ENCODE peak calls at places on chromosomes 3 and 15, in four cellular contexts. One of them, this sample, is unnamed.

GRCh38 chr15:87575896-87576295 is 680.6 kb downstream of the NTRK3 start:
- DNase-seq in fibroblast of pulmonary artery: no peak
- DNase-seq in endodermal cell: no peak
- DNase-seq in left ventricle myocardium inferior: no peak
- DNase-seq in this sample: no peak

GRCh38 chr15:88031461-88031860 is 225.1 kb downstream of the NTRK3 start:
- DNase-seq in fibroblast of pulmonary artery: no peak
- DNase-seq in endodermal cell: no peak
- DNase-seq in left ventricle myocardium inferior: no peak
- DNase-seq in this sample: no peak

GRCh38 chr3:196914866-196915265 is 27.5 kb downstream of the NCBP2 start:
- DNase-seq in fibroblast of pulmonary artery: no peak
- DNase-seq in endodermal cell: peak
- DNase-seq in left ventricle myocardium inferior: no peak
- DNase-seq in this sample: no peak

GRCh38 chr15:60591491-60592385 is 112.8 kb upstream of the ICE2 start:
- DNase-seq in fibroblast of pulmonary artery: no peak
- DNase-seq in endodermal cell: peak
- DNase-seq in left ventricle myocardium inferior: peak
- DNase-seq in this sample: peak

GRCh38 chr3:127456471-127457093 is 134.0 kb downstream of the TPRA1 start:
- DNase-seq in fibroblast of pulmonary artery: peak
- DNase-seq in endodermal cell: peak
- DNase-seq in left ventricle myocardium inferior: no peak
- DNase-seq in this sample: no peak

GRCh38 chr15:56468271-56468912 is 3.5 kb upstream of the MNS1 start:
- DNase-seq in fibroblast of pulmonary artery: peak
- DNase-seq in endodermal cell: no peak
- DNase-seq in left ventricle myocardium inferior: no peak
- DNase-seq in this sample: peak

GRCh38 chr15:77035584-77035983 is 35.3 kb downstream of the TSPAN3 start:
- DNase-seq in fibroblast of pulmonary artery: no peak
- DNase-seq in endodermal cell: no peak
- DNase-seq in left ventricle myocardium inferior: no peak
- DNase-seq in this sample: no peak

GRCh38 chr3:189563841-189564563 is 67.2 kb upstream of the TP63 start:
- DNase-seq in fibroblast of pulmonary artery: peak
- DNase-seq in endodermal cell: no peak
- DNase-seq in left ventricle myocardium inferior: no peak
- DNase-seq in this sample: peak

GRCh38 chr3:72169120-72169519 is 384.2 kb upstream of the PROK2 start:
- DNase-seq in fibroblast of pulmonary artery: no peak
- DNase-seq in endodermal cell: no peak
- DNase-seq in left ventricle myocardium inferior: no peak
- DNase-seq in this sample: no peak

GRCh38 chr15:48494646-48495045 is 150.9 kb downstream of the FBN1 start:
- DNase-seq in fibroblast of pulmonary artery: no peak
- DNase-seq in endodermal cell: no peak
- DNase-seq in left ventricle myocardium inferior: no peak
- DNase-seq in this sample: no peak

GRCh38 chr3:189122526-189123205 is 49.1 kb upstream of the TPRG1 start:
- DNase-seq in fibroblast of pulmonary artery: no peak
- DNase-seq in endodermal cell: no peak
- DNase-seq in left ventricle myocardium inferior: no peak
- DNase-seq in this sample: no peak

GRCh38 chr3:98599647-98600411 is 6.4 kb upstream of the CPOX start:
- DNase-seq in fibroblast of pulmonary artery: peak
- DNase-seq in endodermal cell: no peak
- DNase-seq in left ventricle myocardium inferior: no peak
- DNase-seq in this sample: no peak

GRCh38 chr3:10395671-10396070 is 74.8 kb upstream of the SEC13 start:
- DNase-seq in fibroblast of pulmonary artery: no peak
- DNase-seq in endodermal cell: no peak
- DNase-seq in left ventricle myocardium inferior: no peak
- DNase-seq in this sample: no peak

GRCh38 chr15:74651251-74651741 is 35.7 kb downstream of the CLK3 start:
- DNase-seq in fibroblast of pulmonary artery: peak
- DNase-seq in endodermal cell: no peak
- DNase-seq in left ventricle myocardium inferior: no peak
- DNase-seq in this sample: no peak

GRCh38 chr3:132669256-132669777 is 9.2 kb downstream of the UBA5 start:
- DNase-seq in fibroblast of pulmonary artery: peak
- DNase-seq in endodermal cell: no peak
- DNase-seq in left ventricle myocardium inferior: no peak
- DNase-seq in this sample: no peak

GRCh38 chr15:60124460-60125070 is 120.5 kb downstream of the FOXB1 start:
- DNase-seq in fibroblast of pulmonary artery: no peak
- DNase-seq in endodermal cell: no peak
- DNase-seq in left ventricle myocardium inferior: no peak
- DNase-seq in this sample: no peak

GRCh38 chr3:127911421-127911931 is 3.6 kb upstream of the KBTBD12 start:
- DNase-seq in fibroblast of pulmonary artery: no peak
- DNase-seq in endodermal cell: no peak
- DNase-seq in left ventricle myocardium inferior: no peak
- DNase-seq in this sample: no peak

GRCh38 chr3:114519415-114519814 is 225.6 kb downstream of the TIGIT start:
- DNase-seq in fibroblast of pulmonary artery: peak
- DNase-seq in endodermal cell: peak
- DNase-seq in left ventricle myocardium inferior: no peak
- DNase-seq in this sample: no peak

GRCh38 chr15:62989366-62990055 is 53.0 kb upstream of the TPM1 start:
- DNase-seq in fibroblast of pulmonary artery: peak
- DNase-seq in endodermal cell: no peak
- DNase-seq in left ventricle myocardium inferior: no peak
- DNase-seq in this sample: no peak

GRCh38 chr3:48240711-48241491 is at the start of gene ZNF589:
- DNase-seq in fibroblast of pulmonary artery: peak
- DNase-seq in endodermal cell: peak
- DNase-seq in left ventricle myocardium inferior: peak
- DNase-seq in this sample: peak

GRCh38 chr3:50533346-50533745 is 29.9 kb upstream of the CACNA2D2 start:
- DNase-seq in fibroblast of pulmonary artery: no peak
- DNase-seq in endodermal cell: no peak
- DNase-seq in left ventricle myocardium inferior: no peak
- DNase-seq in this sample: no peak

GRCh38 chr3:38015485-38015884 is 14.0 kb downstream of the PLCD1 start:
- DNase-seq in fibroblast of pulmonary artery: no peak
- DNase-seq in endodermal cell: no peak
- DNase-seq in left ventricle myocardium inferior: no peak
- DNase-seq in this sample: no peak

GRCh38 chr3:11389570-11390268 is 117.5 kb downstream of the ATG7 start:
- DNase-seq in fibroblast of pulmonary artery: peak
- DNase-seq in endodermal cell: no peak
- DNase-seq in left ventricle myocardium inferior: no peak
- DNase-seq in this sample: no peak

GRCh38 chr15:68674975-68675374 is 96.2 kb downstream of the CORO2B start:
- DNase-seq in fibroblast of pulmonary artery: peak
- DNase-seq in endodermal cell: peak
- DNase-seq in left ventricle myocardium inferior: no peak
- DNase-seq in this sample: peak

DNA sequence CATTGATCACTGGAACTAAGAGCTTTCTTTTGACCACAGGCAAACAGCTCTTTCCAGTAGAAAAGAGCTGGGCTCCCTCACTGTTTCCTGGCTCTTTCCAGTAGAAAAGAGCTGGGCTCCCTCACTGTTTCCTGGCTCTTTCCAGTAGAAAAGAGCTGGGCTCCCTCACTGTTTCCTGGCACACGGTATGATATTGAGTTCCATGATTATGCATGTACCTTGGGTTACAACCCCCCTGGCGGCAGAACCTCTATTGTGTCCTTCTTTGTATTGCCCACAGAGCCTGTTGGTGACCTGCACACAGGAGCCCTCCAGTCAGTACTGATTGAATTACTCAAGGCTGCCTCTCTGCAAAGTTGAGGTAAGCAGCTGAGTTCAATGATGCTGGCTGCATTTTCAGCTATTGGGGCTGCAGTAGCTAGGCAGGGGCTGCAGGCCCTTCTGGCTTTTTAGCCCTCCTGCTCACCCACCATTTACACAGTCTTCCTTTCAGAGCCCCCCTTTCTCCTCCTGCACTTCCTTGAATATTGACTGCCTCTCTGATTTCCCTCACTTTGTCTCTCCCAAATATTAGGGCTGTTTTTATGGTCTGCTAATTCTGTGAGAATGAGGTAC is 10.2 kb downstream of the ACKR2 start:
- DNase-seq in fibroblast of pulmonary artery: no peak
- DNase-seq in endodermal cell: peak
- DNase-seq in left ventricle myocardium inferior: no peak
- DNase-seq in this sample: no peak
- TF ChIP-seq CTCF in fibroblast of pulmonary artery: no peak
- TF ChIP-seq CTCF in endodermal cell: peak
- TF ChIP-seq CTCF in left ventricle myocardium inferior: no peak
- TF ChIP-seq CTCF in this sample: no peak

GRCh38 chr3:194140520-194141414 is 4.8 kb downstream of the HES1 start:
- DNase-seq in fibroblast of pulmonary artery: peak
- DNase-seq in endodermal cell: peak
- DNase-seq in left ventricle myocardium inferior: peak
- DNase-seq in this sample: peak
- TF ChIP-seq CTCF in fibroblast of pulmonary artery: no peak
- TF ChIP-seq CTCF in endodermal cell: no peak
- TF ChIP-seq CTCF in left ventricle myocardium inferior: no peak
- TF ChIP-seq CTCF in this sample: no peak

GRCh38 chr3:15797600-15798303 is at the start of gene ANKRD28:
- DNase-seq in fibroblast of pulmonary artery: peak
- DNase-seq in endodermal cell: peak
- DNase-seq in left ventricle myocardium inferior: no peak
- DNase-seq in this sample: no peak
- TF ChIP-seq CTCF in fibroblast of pulmonary artery: peak
- TF ChIP-seq CTCF in endodermal cell: peak
- TF ChIP-seq CTCF in left ventricle myocardium inferior: peak
- TF ChIP-seq CTCF in this sample: peak

DNA sequence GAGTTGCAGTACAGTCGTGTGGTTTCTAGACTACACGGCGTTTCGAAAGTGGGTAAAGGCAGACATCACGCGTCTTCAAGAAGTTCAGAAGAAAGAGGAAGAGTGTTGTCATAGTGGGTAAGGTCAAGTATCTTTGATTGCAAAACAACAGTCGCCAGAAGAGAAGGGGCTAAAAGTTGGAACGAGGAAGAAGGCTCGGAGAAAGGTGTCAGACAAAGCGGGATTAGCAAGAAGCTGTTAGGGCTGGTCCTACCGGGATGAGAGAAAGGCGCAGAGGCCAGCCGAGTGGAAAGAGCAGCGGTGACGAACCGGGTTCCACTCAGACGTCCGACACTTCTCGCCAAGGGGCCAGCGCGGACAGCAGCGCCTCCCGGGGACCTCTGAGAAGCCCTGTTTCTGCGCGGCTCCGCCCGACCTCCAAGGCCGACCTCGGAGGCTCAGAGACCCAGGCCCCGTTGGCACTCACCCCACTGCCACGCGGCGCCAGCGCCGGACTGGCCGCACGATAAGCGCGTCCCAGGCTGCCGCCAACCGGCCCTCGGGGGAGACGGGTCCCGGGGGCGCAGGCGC is 480 bp downstream of the ADPGK start:
- DNase-seq in fibroblast of pulmonary artery: peak
- DNase-seq in endodermal cell: peak
- DNase-seq in left ventricle myocardium inferior: peak
- DNase-seq in this sample: peak
- TF ChIP-seq CTCF in fibroblast of pulmonary artery: no peak
- TF ChIP-seq CTCF in endodermal cell: no peak
- TF ChIP-seq CTCF in left ventricle myocardium inferior: no peak
- TF ChIP-seq CTCF in this sample: no peak

DNA sequence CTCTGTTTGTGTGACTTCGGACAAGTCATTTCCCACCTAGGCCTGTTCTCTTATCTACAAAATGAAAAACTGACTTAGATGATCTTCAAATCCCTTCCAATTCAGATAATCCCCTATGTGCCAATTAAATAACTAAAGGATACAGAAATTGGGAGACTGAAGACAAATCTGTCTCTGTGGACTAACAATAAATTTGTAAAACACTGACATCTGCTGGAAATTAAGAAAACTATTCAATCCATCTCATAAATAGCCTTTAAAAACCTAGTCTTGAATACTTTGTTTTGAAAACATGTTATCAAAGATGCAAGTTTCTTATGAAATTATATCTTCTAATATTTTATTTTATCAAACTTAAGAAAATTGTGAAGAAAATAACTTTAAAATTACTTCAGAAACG is 38.3 kb downstream of the MTHFS start:
- DNase-seq in fibroblast of pulmonary artery: peak
- DNase-seq in endodermal cell: no peak
- DNase-seq in left ventricle myocardium inferior: no peak
- DNase-seq in this sample: no peak
- TF ChIP-seq CTCF in fibroblast of pulmonary artery: peak
- TF ChIP-seq CTCF in endodermal cell: peak
- TF ChIP-seq CTCF in left ventricle myocardium inferior: peak
- TF ChIP-seq CTCF in this sample: no peak